ENCODE peak calls at places on chromosomes 12 and 14, in ten cellular contexts. X is stomach, Z is adipocyte, W is left cardiac atrium, O is nucleus accumbens, L is GDM1, T is K562, S is heart left ventricle, B is PC-3, Y is pons. K is an unnamed sample.

GRCh38 chr14:70170976-70171375 is 17.8 kb downstream of the SLC8A3 start:
- DNase-seq in X (no peak), Z (no peak), W (no peak), O (no peak), L (no peak), T (no peak), S (no peak), B (no peak), Y (no peak), K (no peak)

GRCh38 chr12:124603910-124604775 is 36.7 kb upstream of the NCOR2 start:
- DNase-seq in X (no peak), Z (no peak), W (no peak), O (no peak), L (no peak), T (no peak), S (no peak), B (no peak), Y (no peak), K (no peak)

GRCh38 chr14:68440776-68441175 is 352.1 kb downstream of the ZFP36L1 start:
- DNase-seq in X (no peak), Z (no peak), W (no peak), O (no peak), L (no peak), T (no peak), S (no peak), B (peak), Y (no peak), K (peak)

GRCh38 chr12:46209165-46209564 is 59.7 kb downstream of the SLC38A1 start:
- DNase-seq in X (no peak), Z (peak), W (no peak), O (no peak), L (no peak), T (no peak), S (no peak), B (peak), Y (peak), K (peak)

GRCh38 chr12:11584213-11584855 is 65.1 kb upstream of the ETV6 start:
- DNase-seq in X (no peak), Z (peak), W (no peak), O (no peak), L (no peak), T (no peak), S (no peak), B (peak), Y (no peak), K (peak)

GRCh38 chr12:22164101-22164500 is 118.1 kb downstream of the CMAS start:
- DNase-seq in X (no peak), Z (no peak), W (no peak), O (no peak), L (no peak), T (no peak), S (no peak), B (no peak), Y (no peak), K (no peak)

GRCh38 chr12:1809606-1810140 is 10.7 kb upstream of the LRTM2 start:
- DNase-seq in X (no peak), Z (no peak), W (peak), O (no peak), L (no peak), T (peak), S (no peak), B (no peak), Y (no peak), K (no peak)

GRCh38 chr12:110100315-110100970 is 23.7 kb upstream of the IFT81 start:
- DNase-seq in X (peak), Z (peak), W (peak), O (no peak), L (peak), T (peak), S (peak), B (peak), Y (peak), K (peak)

GRCh38 chr12:70243510-70244331 is 488 bp downstream of the CNOT2 start:
- DNase-seq in X (peak), Z (peak), W (peak), O (no peak), L (peak), T (peak), S (peak), B (peak), Y (peak), K (peak)

GRCh38 chr12:64665506-64665905 is 55.2 kb downstream of the RASSF3 start:
- DNase-seq in X (no peak), Z (no peak), W (no peak), O (no peak), L (no peak), T (no peak), S (no peak), B (no peak), Y (no peak), K (no peak)

GRCh38 chr12:16553457-16553856 is 52.5 kb downstream of the LMO3 start:
- DNase-seq in X (no peak), Z (no peak), W (no peak), O (no peak), L (no peak), T (no peak), S (no peak), B (no peak), Y (no peak), K (no peak)

K was measured in EH.